ENCODE peak calls at places on chromosome 17, in six cellular contexts. T, S, B, Z, P and V are unnamed samples.
A peak's percentile ranks its signal among the peaks of the same experiment; 100 is the strongest.

GRCh38 chr17:1301546-1301945 is 22.1 kb downstream of the TRARG1 start:
- DNase-seq in T (no peak), S (no peak), B (no peak), Z (no peak), P (no peak), V (no peak)

GRCh38 chr17:48724241-48725004 is 1.4 kb downstream of the PRAC2 start:
- DNase-seq in T (peak; percentile 83), S (peak; percentile 92), B (peak; percentile 77), Z (peak; percentile 66), P (peak; percentile 95), V (peak; percentile 78)

GRCh38 chr17:27419156-27419555 is 37.1 kb upstream of the KSR1 start:
- DNase-seq in T (no peak), S (no peak), B (no peak), Z (no peak), P (no peak), V (no peak)

GRCh38 chr17:35088647-35088910 is 25.1 kb upstream of the RFFL start:
- DNase-seq in T (no peak), S (no peak), B (no peak), Z (no peak), P (no peak), V (no peak)

GRCh38 chr17:67608691-67609090 is 109.0 kb upstream of the NOL11 start:
- DNase-seq in T (no peak), S (no peak), B (no peak), Z (no peak), P (no peak), V (no peak)

GRCh38 chr17:36722121-36722902 is 120.9 kb downstream of the MRM1 start:
- DNase-seq in T (peak; percentile 73), S (peak; percentile 86), B (peak; percentile 38), Z (peak; percentile 44), P (peak; percentile 81), V (peak; percentile 62)

GRCh38 chr17:50079334-50080095 is 15.6 kb upstream of the PDK2 start:
- DNase-seq in T (no peak), S (no peak), B (no peak), Z (no peak), P (peak; percentile 90), V (no peak)

GRCh38 chr17:42000399-42001076 is 16.7 kb downstream of the DNAJC7 start:
- DNase-seq in T (no peak), S (no peak), B (no peak), Z (no peak), P (no peak), V (no peak)

GRCh38 chr17:34892864-34893263 is 68.4 kb downstream of the CCT6B start:
- DNase-seq in T (no peak), S (no peak), B (no peak), Z (no peak), P (no peak), V (peak; percentile 9)

GRCh38 chr17:248337-249235 is 67.1 kb upstream of the DOC2B start:
- DNase-seq in T (no peak), S (peak; percentile 35), B (peak; percentile 2), Z (no peak), P (peak; percentile 17), V (no peak)

GRCh38 chr17:83194189-83194565 is 114.8 kb downstream of the METRNL start:
- DNase-seq in T (peak; percentile 11), S (peak; percentile 56), B (no peak), Z (no peak), P (peak; percentile 76), V (no peak)

GRCh38 chr17:83196088-83196765 is 116.8 kb downstream of the METRNL start:
- DNase-seq in T (no peak), S (peak; percentile 63), B (no peak), Z (no peak), P (peak; percentile 75), V (no peak)

GRCh38 chr17:83196973-83197880 is 117.8 kb downstream of the METRNL start:
- DNase-seq in T (no peak), S (peak; percentile 60), B (no peak), Z (no peak), P (peak; percentile 75), V (no peak)

GRCh38 chr17:83194761-83195329 is 115.4 kb downstream of the METRNL start:
- DNase-seq in T (no peak), S (peak; percentile 73), B (no peak), Z (no peak), P (peak; percentile 84), V (no peak)

GRCh38 chr17:83195330-83196087 is 116.1 kb downstream of the METRNL start:
- DNase-seq in T (peak; percentile 36), S (peak; percentile 77), B (peak; percentile 56), Z (no peak), P (peak; percentile 93), V (no peak)
- H3K4me3 ChIP-seq in T (no peak overlapping the region), S (no peak overlapping the region), B (no peak overlapping the region), Z (no peak overlapping the region), P (no peak overlapping the region), V (no peak overlapping the region)

DNA sequence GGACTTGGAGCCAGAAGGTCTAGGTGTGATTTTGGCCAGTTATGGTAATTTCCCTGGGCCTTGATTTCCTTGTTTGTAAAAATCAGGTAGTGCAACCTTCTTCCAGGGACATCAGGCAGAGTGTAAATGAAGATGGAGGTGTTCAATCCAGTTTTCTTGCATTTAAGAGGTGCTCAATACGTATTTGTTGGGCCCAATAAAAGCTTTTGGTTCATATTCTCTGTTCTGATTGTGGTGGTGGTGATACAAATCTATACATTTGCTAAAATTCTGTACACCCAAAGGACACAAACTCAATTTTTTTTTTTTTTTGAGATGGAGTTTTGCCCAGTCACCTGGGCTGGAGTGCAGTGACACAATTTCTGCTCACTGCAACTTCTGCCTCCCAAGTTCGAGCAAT is 6.0 kb downstream of the CD79B start:
- DNase-seq in T (no peak), S (no peak), B (no peak), Z (no peak), P (no peak), V (no peak)
- H3K4me1 ChIP-seq in T (no peaks in the 10 kb centered on the region), S (no peaks in the 10 kb centered on the region), B (peaks cover 7% of the 10 kb centered on the region), Z (no peaks in the 10 kb centered on the region), P (no peaks in the 10 kb centered on the region), V (peaks cover 11% of the 10 kb centered on the region)

GRCh38 chr17:77376795-77377751 is 236.3 kb downstream of the SEC14L1 start:
- DNase-seq in T (no peak), S (no peak), B (no peak), Z (peak; percentile 74), P (no peak), V (no peak)
- H3K4me3 ChIP-seq in T (no peak overlapping the region), S (no peak overlapping the region), B (no peak overlapping the region), Z (no peak overlapping the region), P (no peak overlapping the region), V (no peak overlapping the region)

GRCh38 chr17:59844884-59845594 is 47.7 kb downstream of the TUBD1 start:
- DNase-seq in T (no peak), S (peak; percentile 36), B (no peak), Z (no peak), P (peak; percentile 48), V (no peak)
- H3K4me1 ChIP-seq in T (peaks cover 13% of the 10 kb centered on the region), S (peaks cover 18% of the 10 kb centered on the region), B (peaks cover 24% of the 10 kb centered on the region), Z (peaks cover 19% of the 10 kb centered on the region), P (peaks cover 4% of the 10 kb centered on the region), V (peaks cover 81% of the 10 kb centered on the region)

DNA sequence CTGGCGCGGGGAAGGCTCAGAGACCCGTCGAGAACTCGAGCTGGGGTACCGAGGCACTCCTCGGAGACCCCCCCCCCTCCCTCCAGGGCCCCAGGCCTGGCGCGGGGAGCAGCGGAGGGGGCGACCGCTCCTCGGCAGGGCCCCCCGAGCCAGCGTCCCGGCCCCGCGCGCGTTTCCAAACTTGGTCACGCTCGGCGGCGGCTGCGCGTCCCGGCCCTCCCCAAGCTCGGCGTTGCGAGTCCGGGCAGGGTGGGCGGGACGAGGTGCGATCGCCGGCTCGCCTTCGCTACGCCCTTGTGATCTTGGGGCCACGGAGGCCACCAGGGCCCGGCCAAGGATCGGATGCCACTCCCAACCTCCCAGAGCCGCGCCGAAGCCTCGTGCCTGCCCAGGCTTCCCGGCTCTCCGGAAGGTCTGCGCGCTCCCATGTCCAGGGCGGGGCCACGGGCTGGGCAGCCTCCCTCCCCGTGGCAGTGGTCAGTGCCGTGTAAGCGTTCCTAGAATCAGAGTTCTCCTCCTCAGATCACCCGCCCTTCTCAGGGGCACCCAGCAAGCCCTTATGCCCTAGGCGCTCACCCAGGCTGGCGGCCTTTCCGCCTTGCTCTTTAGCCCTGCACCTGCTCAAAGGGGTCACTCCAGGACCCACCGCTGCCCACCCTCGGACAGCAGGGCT is 12.0 kb upstream of the MRPS23 start:
- DNase-seq in T (peak; percentile 71), S (peak; percentile 95), B (peak; percentile 75), Z (no peak), P (peak; percentile 91), V (no peak)
- H3K4me3 ChIP-seq in T (peak overlapping the region; percentile 29), S (peak overlapping the region; percentile 55), B (peak overlapping the region; percentile 43), Z (peak overlapping the region; percentile 52), P (peak overlapping the region; percentile 19), V (no peak overlapping the region)

DNA sequence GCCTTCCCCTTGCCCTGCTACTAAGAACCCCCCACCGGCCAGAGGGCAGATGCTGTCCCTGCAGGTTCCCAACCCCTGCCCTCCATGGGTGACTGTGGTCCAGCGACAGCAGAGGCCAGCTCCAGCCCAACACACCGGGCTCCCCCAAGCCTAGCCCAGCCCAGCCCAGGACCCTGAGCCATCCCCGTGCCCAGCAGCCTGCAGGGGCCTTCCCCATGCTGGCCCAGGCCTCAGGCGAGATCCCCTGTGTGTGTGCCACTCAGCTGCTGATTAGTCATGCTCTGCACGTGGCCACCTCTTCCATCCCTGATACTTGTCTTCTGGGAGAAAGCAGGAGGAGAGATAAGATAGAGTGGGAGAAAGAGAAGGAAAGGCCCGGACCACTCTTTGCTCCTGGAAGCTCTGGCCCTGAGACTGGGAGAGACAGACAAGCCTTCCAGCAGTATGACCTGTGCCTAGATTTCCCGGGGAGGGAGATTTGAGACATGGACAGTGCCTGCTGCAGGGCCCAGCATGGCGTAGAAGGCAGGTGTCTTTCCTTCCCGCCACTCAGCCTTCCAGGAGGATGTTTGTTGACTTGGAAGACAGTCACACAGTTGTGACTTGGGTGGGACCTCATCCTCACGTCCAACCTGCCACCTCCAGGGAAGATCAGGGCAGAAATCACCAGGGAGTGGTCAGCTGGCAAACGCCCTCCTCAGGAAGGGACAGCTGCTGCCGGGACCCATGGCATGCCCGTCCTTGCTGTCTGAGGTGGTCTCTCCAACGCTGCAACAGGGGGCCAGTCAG is 41.3 kb upstream of the RASD1 start:
- DNase-seq in T (no peak), S (no peak), B (no peak), Z (no peak), P (no peak), V (no peak)
- H3K4me1 ChIP-seq in T (no peaks in the 10 kb centered on the region), S (no peaks in the 10 kb centered on the region), B (peaks cover 12% of the 10 kb centered on the region), Z (peaks cover 3% of the 10 kb centered on the region), P (no peaks in the 10 kb centered on the region), V (no peaks in the 10 kb centered on the region)

DNA sequence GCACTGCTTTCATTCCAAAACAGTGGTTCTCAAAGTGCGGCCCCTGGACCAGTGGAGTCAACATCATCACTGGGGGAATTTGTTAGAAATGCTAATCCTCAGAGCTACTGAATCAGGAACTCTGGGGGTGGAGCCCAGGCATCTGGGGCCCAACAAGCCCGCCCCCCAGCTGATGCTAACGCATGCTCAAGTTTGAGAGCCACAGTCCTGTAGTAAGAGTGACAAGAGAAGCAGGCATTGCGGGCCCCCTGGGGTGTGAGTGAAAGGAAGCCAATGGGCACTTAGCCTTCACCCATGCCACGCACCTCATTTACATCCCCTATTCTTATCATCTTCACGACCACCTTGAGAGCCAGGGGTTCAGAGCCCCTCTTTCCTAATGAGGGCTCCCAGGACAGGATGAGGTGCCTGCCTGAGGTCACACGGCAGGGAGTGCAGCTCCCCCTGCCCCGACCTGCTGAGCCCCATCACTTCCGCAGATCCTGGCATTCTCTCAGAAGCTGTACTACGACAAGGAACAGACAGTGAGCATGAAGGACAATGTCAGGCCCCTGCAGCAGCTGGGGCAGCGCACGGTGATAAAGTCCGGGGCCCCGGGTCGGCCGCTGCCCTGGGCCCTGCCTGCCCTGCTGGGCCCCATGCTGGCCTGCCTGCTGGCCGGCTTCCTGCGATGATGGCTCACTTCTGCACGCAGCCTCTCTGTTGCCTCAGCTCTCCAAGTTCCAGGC is 9.1 kb downstream of the CA4 start:
- DNase-seq in T (no peak), S (peak; percentile 52), B (no peak), Z (no peak), P (no peak), V (no peak)
- H3K4me3 ChIP-seq in T (no peak overlapping the region), S (no peak overlapping the region), B (no peak overlapping the region), Z (no peak overlapping the region), P (no peak overlapping the region), V (no peak overlapping the region)

GRCh38 chr17:47304191-47304590 is 19.6 kb upstream of the EFCAB13 start:
- DNase-seq in T (no peak), S (no peak), B (no peak), Z (no peak), P (no peak), V (no peak)
- H3K4me1 ChIP-seq in T (no peaks in the 10 kb centered on the region), S (peaks cover 8% of the 10 kb centered on the region), B (no peaks in the 10 kb centered on the region), Z (peaks cover 7% of the 10 kb centered on the region), P (no peaks in the 10 kb centered on the region), V (peaks cover 4% of the 10 kb centered on the region)